ENCODE peak calls at places on chromosomes 3 and 15, in ten cellular contexts. One of them, this sample, is unnamed.

GRCh38 chr3:38348903-38349302 is 2.3 kb downstream of the XYLB start:
- DNase-seq in suprapubic skin: no peak
- DNase-seq in transverse colon: no peak
- DNase-seq in esophagus muscularis mucosa: no peak
- DNase-seq in SK-N-SH: no peak
- DNase-seq in sigmoid colon: no peak
- DNase-seq in upper lobe of left lung: peak
- DNase-seq in GM12878: no peak
- DNase-seq in K562: no peak
- DNase-seq in HepG2: no peak
- DNase-seq in this sample: no peak

GRCh38 chr15:65612616-65612946 is 1.6 kb upstream of the INTS14 start:
- DNase-seq in esophagus muscularis mucosa: no peak
- DNase-seq in sigmoid colon: no peak
- DNase-seq in transverse colon: no peak
- DNase-seq in HepG2: no peak
- DNase-seq in K562: no peak
- DNase-seq in SK-N-SH: no peak
- DNase-seq in upper lobe of left lung: no peak
- DNase-seq in suprapubic skin: no peak
- DNase-seq in GM12878: no peak
- DNase-seq in this sample: no peak

GRCh38 chr15:71048913-71049675 is 66.2 kb upstream of the THSD4 start:
- DNase-seq in esophagus muscularis mucosa: no peak
- DNase-seq in sigmoid colon: no peak
- DNase-seq in transverse colon: no peak
- DNase-seq in suprapubic skin: no peak
- DNase-seq in K562: no peak
- DNase-seq in HepG2: no peak
- DNase-seq in SK-N-SH: no peak
- DNase-seq in GM12878: no peak
- DNase-seq in upper lobe of left lung: no peak
- DNase-seq in this sample: no peak

GRCh38 chr15:60369696-60370095 is 28.1 kb downstream of the ANXA2 start:
- DNase-seq in GM12878: no peak
- DNase-seq in upper lobe of left lung: no peak
- DNase-seq in esophagus muscularis mucosa: no peak
- DNase-seq in SK-N-SH: no peak
- DNase-seq in sigmoid colon: no peak
- DNase-seq in transverse colon: no peak
- DNase-seq in HepG2: no peak
- DNase-seq in suprapubic skin: no peak
- DNase-seq in K562: no peak
- DNase-seq in this sample: no peak

GRCh38 chr3:159764211-159765024 is 224.2 kb upstream of the IL12A start:
- DNase-seq in GM12878: no peak
- DNase-seq in suprapubic skin: no peak
- DNase-seq in esophagus muscularis mucosa: no peak
- DNase-seq in upper lobe of left lung: peak
- DNase-seq in SK-N-SH: peak
- DNase-seq in transverse colon: peak
- DNase-seq in K562: no peak
- DNase-seq in HepG2: no peak
- DNase-seq in sigmoid colon: peak
- DNase-seq in this sample: no peak

GRCh38 chr15:91559066-91559465 is 294.4 kb upstream of the SLCO3A1 start:
- DNase-seq in sigmoid colon: no peak
- DNase-seq in K562: no peak
- DNase-seq in esophagus muscularis mucosa: no peak
- DNase-seq in transverse colon: no peak
- DNase-seq in SK-N-SH: no peak
- DNase-seq in upper lobe of left lung: no peak
- DNase-seq in suprapubic skin: no peak
- DNase-seq in HepG2: peak
- DNase-seq in GM12878: no peak
- DNase-seq in this sample: no peak

GRCh38 chr15:51499379-51499976 is 123.1 kb downstream of the DMXL2 start:
- DNase-seq in SK-N-SH: peak
- DNase-seq in GM12878: no peak
- DNase-seq in sigmoid colon: no peak
- DNase-seq in esophagus muscularis mucosa: no peak
- DNase-seq in suprapubic skin: no peak
- DNase-seq in upper lobe of left lung: no peak
- DNase-seq in K562: peak
- DNase-seq in transverse colon: no peak
- DNase-seq in HepG2: peak
- DNase-seq in this sample: no peak

GRCh38 chr15:36373549-36373948 is 205.9 kb upstream of the CDIN1 start:
- DNase-seq in upper lobe of left lung: no peak
- DNase-seq in sigmoid colon: no peak
- DNase-seq in SK-N-SH: no peak
- DNase-seq in K562: no peak
- DNase-seq in GM12878: no peak
- DNase-seq in transverse colon: no peak
- DNase-seq in esophagus muscularis mucosa: no peak
- DNase-seq in HepG2: no peak
- DNase-seq in suprapubic skin: no peak
- DNase-seq in this sample: no peak

GRCh38 chr3:52489453-52489852 is 5.7 kb upstream of the STAB1 start:
- DNase-seq in sigmoid colon: no peak
- DNase-seq in GM12878: no peak
- DNase-seq in upper lobe of left lung: no peak
- DNase-seq in suprapubic skin: no peak
- DNase-seq in SK-N-SH: no peak
- DNase-seq in esophagus muscularis mucosa: no peak
- DNase-seq in HepG2: no peak
- DNase-seq in transverse colon: no peak
- DNase-seq in K562: no peak
- DNase-seq in this sample: no peak

GRCh38 chr3:66376568-66376967 is 124.3 kb downstream of the LRIG1 start:
- DNase-seq in upper lobe of left lung: no peak
- DNase-seq in esophagus muscularis mucosa: peak
- DNase-seq in HepG2: peak
- DNase-seq in suprapubic skin: no peak
- DNase-seq in transverse colon: peak
- DNase-seq in sigmoid colon: no peak
- DNase-seq in GM12878: no peak
- DNase-seq in K562: no peak
- DNase-seq in SK-N-SH: no peak
- DNase-seq in this sample: no peak

GRCh38 chr3:194065119-194065392 is 70.9 kb upstream of the HES1 start:
- DNase-seq in transverse colon: no peak
- DNase-seq in esophagus muscularis mucosa: no peak
- DNase-seq in GM12878: no peak
- DNase-seq in upper lobe of left lung: no peak
- DNase-seq in K562: no peak
- DNase-seq in suprapubic skin: no peak
- DNase-seq in SK-N-SH: no peak
- DNase-seq in sigmoid colon: no peak
- DNase-seq in HepG2: no peak
- DNase-seq in this sample: no peak

GRCh38 chr3:132966374-132966773 is 71.8 kb upstream of the TMEM108 start:
- DNase-seq in SK-N-SH: no peak
- DNase-seq in suprapubic skin: no peak
- DNase-seq in transverse colon: no peak
- DNase-seq in sigmoid colon: no peak
- DNase-seq in K562: no peak
- DNase-seq in HepG2: no peak
- DNase-seq in GM12878: no peak
- DNase-seq in upper lobe of left lung: no peak
- DNase-seq in esophagus muscularis mucosa: no peak
- DNase-seq in this sample: no peak

GRCh38 chr15:83559310-83559966 is 94.5 kb upstream of the ADAMTSL3 start:
- DNase-seq in sigmoid colon: peak
- DNase-seq in GM12878: peak
- DNase-seq in K562: peak
- DNase-seq in SK-N-SH: peak
- DNase-seq in HepG2: peak
- DNase-seq in suprapubic skin: no peak
- DNase-seq in esophagus muscularis mucosa: peak
- DNase-seq in transverse colon: peak
- DNase-seq in upper lobe of left lung: peak
- DNase-seq in this sample: peak

GRCh38 chr3:24867783-24868182 is 373.1 kb upstream of the THRB start:
- DNase-seq in HepG2: no peak
- DNase-seq in K562: no peak
- DNase-seq in upper lobe of left lung: no peak
- DNase-seq in transverse colon: no peak
- DNase-seq in suprapubic skin: no peak
- DNase-seq in GM12878: no peak
- DNase-seq in sigmoid colon: no peak
- DNase-seq in SK-N-SH: no peak
- DNase-seq in esophagus muscularis mucosa: no peak
- DNase-seq in this sample: no peak

DNA sequence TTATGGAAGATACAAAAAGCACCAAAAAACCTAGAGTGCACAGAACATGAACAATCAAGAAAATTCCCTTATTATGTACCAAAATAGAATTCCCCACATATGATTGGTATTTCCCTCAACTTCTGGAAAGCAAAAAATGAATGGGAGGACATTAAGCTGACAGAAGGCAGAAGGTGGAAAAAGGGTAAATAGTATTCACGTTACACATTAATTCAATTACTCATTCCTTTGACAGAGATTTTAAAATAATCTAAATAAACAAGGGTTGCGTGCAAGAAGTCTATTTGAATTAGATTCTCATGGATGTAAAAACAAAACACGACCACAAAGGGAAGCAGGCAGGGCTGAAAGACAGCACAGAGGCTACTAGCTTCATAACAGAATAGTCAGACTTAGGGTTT is 260.5 kb upstream of the ZPLD1 start:
- DNase-seq in GM12878: no peak
- DNase-seq in K562: no peak
- DNase-seq in esophagus muscularis mucosa: no peak
- DNase-seq in transverse colon: no peak
- DNase-seq in sigmoid colon: no peak
- DNase-seq in suprapubic skin: no peak
- DNase-seq in HepG2: no peak
- DNase-seq in upper lobe of left lung: no peak
- DNase-seq in SK-N-SH: no peak
- DNase-seq in this sample: no peak
- TF ChIP-seq POLR2AphosphoS5 in GM12878: no peak
- TF ChIP-seq POLR2AphosphoS5 in K562: no peak
- TF ChIP-seq POLR2AphosphoS5 in esophagus muscularis mucosa: no peak
- TF ChIP-seq POLR2AphosphoS5 in transverse colon: no peak
- TF ChIP-seq POLR2AphosphoS5 in sigmoid colon: peak
- TF ChIP-seq POLR2AphosphoS5 in suprapubic skin: no peak
- TF ChIP-seq POLR2AphosphoS5 in HepG2: no peak
- TF ChIP-seq POLR2AphosphoS5 in upper lobe of left lung: no peak
- TF ChIP-seq POLR2AphosphoS5 in SK-N-SH: peak
- TF ChIP-seq POLR2AphosphoS5 in this sample: peak

GRCh38 chr15:63041402-63041977 is 1.1 kb upstream of the TPM1 start:
- DNase-seq in sigmoid colon: no peak
- DNase-seq in suprapubic skin: no peak
- DNase-seq in transverse colon: no peak
- DNase-seq in SK-N-SH: no peak
- DNase-seq in esophagus muscularis mucosa: no peak
- DNase-seq in GM12878: no peak
- DNase-seq in K562: no peak
- DNase-seq in upper lobe of left lung: no peak
- DNase-seq in HepG2: no peak
- DNase-seq in this sample: no peak

GRCh38 chr15:63043391-63044076 is 987 bp downstream of the TPM1 start:
- DNase-seq in transverse colon: no peak
- DNase-seq in sigmoid colon: peak
- DNase-seq in upper lobe of left lung: peak
- DNase-seq in K562: peak
- DNase-seq in SK-N-SH: peak
- DNase-seq in esophagus muscularis mucosa: no peak
- DNase-seq in HepG2: no peak
- DNase-seq in GM12878: no peak
- DNase-seq in suprapubic skin: no peak
- DNase-seq in this sample: no peak

GRCh38 chr15:63044077-63044644 is 1.6 kb downstream of the TPM1 start:
- DNase-seq in suprapubic skin: no peak
- DNase-seq in sigmoid colon: no peak
- DNase-seq in transverse colon: no peak
- DNase-seq in HepG2: no peak
- DNase-seq in K562: no peak
- DNase-seq in esophagus muscularis mucosa: no peak
- DNase-seq in GM12878: no peak
- DNase-seq in upper lobe of left lung: no peak
- DNase-seq in SK-N-SH: no peak
- DNase-seq in this sample: no peak

GRCh38 chr15:63041982-63042878 is at the start of gene TPM1:
- DNase-seq in SK-N-SH: peak
- DNase-seq in HepG2: peak
- DNase-seq in transverse colon: peak
- DNase-seq in esophagus muscularis mucosa: peak
- DNase-seq in upper lobe of left lung: peak
- DNase-seq in K562: no peak
- DNase-seq in GM12878: no peak
- DNase-seq in suprapubic skin: peak
- DNase-seq in sigmoid colon: peak
- DNase-seq in this sample: peak

GRCh38 chr15:63042879-63043340 is 363 bp downstream of the TPM1 start:
- DNase-seq in SK-N-SH: peak
- DNase-seq in GM12878: no peak
- DNase-seq in K562: no peak
- DNase-seq in transverse colon: no peak
- DNase-seq in upper lobe of left lung: no peak
- DNase-seq in suprapubic skin: no peak
- DNase-seq in sigmoid colon: no peak
- DNase-seq in esophagus muscularis mucosa: no peak
- DNase-seq in HepG2: no peak
- DNase-seq in this sample: no peak
- TF ChIP-seq EP300 in SK-N-SH: no peak
- TF ChIP-seq EP300 in GM12878: no peak
- TF ChIP-seq EP300 in K562: no peak
- TF ChIP-seq EP300 in transverse colon: no peak
- TF ChIP-seq EP300 in upper lobe of left lung: no peak
- TF ChIP-seq EP300 in suprapubic skin: no peak
- TF ChIP-seq EP300 in sigmoid colon: no peak
- TF ChIP-seq EP300 in esophagus muscularis mucosa: no peak
- TF ChIP-seq EP300 in HepG2: no peak
- TF ChIP-seq EP300 in this sample: no peak

GRCh38 chr3:129313983-129314756 is 35.5 kb downstream of the HMCES start:
- DNase-seq in esophagus muscularis mucosa: no peak
- DNase-seq in suprapubic skin: no peak
- DNase-seq in transverse colon: peak
- DNase-seq in K562: peak
- DNase-seq in SK-N-SH: peak
- DNase-seq in sigmoid colon: no peak
- DNase-seq in GM12878: no peak
- DNase-seq in HepG2: peak
- DNase-seq in upper lobe of left lung: no peak
- DNase-seq in this sample: no peak
- TF ChIP-seq POLR2AphosphoS5 in esophagus muscularis mucosa: no peak
- TF ChIP-seq POLR2AphosphoS5 in suprapubic skin: no peak
- TF ChIP-seq POLR2AphosphoS5 in transverse colon: no peak
- TF ChIP-seq POLR2AphosphoS5 in K562: peak
- TF ChIP-seq POLR2AphosphoS5 in SK-N-SH: peak
- TF ChIP-seq POLR2AphosphoS5 in sigmoid colon: no peak
- TF ChIP-seq POLR2AphosphoS5 in GM12878: peak
- TF ChIP-seq POLR2AphosphoS5 in HepG2: peak
- TF ChIP-seq POLR2AphosphoS5 in upper lobe of left lung: no peak
- TF ChIP-seq POLR2AphosphoS5 in this sample: no peak

DNA sequence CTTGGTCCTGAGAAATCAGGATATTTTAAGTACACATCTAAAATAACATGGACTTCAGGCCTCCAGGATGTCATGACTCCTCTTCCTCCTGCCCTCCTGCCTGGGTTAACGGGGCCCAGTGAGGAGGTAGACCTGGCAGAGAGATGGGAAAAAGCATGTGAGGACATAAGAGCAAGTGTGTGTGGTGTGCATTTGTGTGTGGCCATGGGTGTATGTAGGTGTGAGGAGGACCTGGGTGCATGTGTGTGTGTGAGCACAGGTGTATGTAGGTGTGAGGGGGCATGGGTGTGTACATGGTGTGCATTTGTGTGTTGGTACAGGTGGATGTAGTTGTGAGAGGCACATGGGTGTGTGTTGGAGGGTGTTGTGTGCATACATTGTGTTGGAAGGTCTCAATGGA is 105.4 kb downstream of the EPHB1 start:
- DNase-seq in GM12878: no peak
- DNase-seq in SK-N-SH: no peak
- DNase-seq in K562: no peak
- DNase-seq in transverse colon: no peak
- DNase-seq in sigmoid colon: no peak
- DNase-seq in esophagus muscularis mucosa: no peak
- DNase-seq in upper lobe of left lung: no peak
- DNase-seq in HepG2: no peak
- DNase-seq in suprapubic skin: no peak
- DNase-seq in this sample: no peak
- TF ChIP-seq EP300 in GM12878: no peak
- TF ChIP-seq EP300 in SK-N-SH: no peak
- TF ChIP-seq EP300 in K562: no peak
- TF ChIP-seq EP300 in transverse colon: no peak
- TF ChIP-seq EP300 in sigmoid colon: no peak
- TF ChIP-seq EP300 in esophagus muscularis mucosa: no peak
- TF ChIP-seq EP300 in upper lobe of left lung: no peak
- TF ChIP-seq EP300 in HepG2: no peak
- TF ChIP-seq EP300 in suprapubic skin: no peak
- TF ChIP-seq EP300 in this sample: no peak

This sample was measured in stomach.